ENCODE peak calls at places on chromosomes 7 and 10, in nine cellular contexts. R is SK-N-DZ; S is effector CD8-positive, alpha-beta T cell; V is germinal center; H is activated naive CD4-positive, alpha-beta T cell treated with anti-CD3 and anti-CD28 coated beads for 36 hours; D is M059J; M is DMS153; Y is mesendoderm; Z is AG08396. I is an unnamed sample.

GRCh38 chr7:84399661-84400060 is 205.1 kb upstream of the SEMA3A start:
- DNase-seq in Z (no peak), R (peak; percentile 10), S (no peak), H (no peak), M (no peak), V (no peak), Y (peak; percentile 6), D (no peak), I (no peak)

GRCh38 chr10:29596826-29597225 is 37.9 kb downstream of the SVIL start:
- DNase-seq in V (no peak), R (no peak), S (no peak), H (no peak), Y (no peak), D (no peak), Z (no peak), M (no peak), I (no peak)

GRCh38 chr7:34133983-34134782 is 228.8 kb downstream of the BMPER start:
- DNase-seq in Y (peak; percentile 85), Z (peak; percentile 73), M (peak; percentile 48), H (peak; percentile 39), S (no peak), V (peak; percentile 19), R (peak; percentile 49), D (peak; percentile 71), I (peak; percentile 75)

GRCh38 chr10:73838827-73839226 is 27.4 kb upstream of the NDST2 start:
- DNase-seq in D (no peak), M (no peak), V (no peak), R (no peak), Y (no peak), H (no peak), Z (peak; percentile 63), S (no peak), I (peak; percentile 46)

GRCh38 chr7:55966851-55967250 is 2.5 kb downstream of the NIPSNAP2 start:
- DNase-seq in R (no peak), Z (no peak), M (no peak), V (no peak), S (no peak), H (no peak), Y (peak; percentile 11), D (no peak), I (peak; percentile 27)

GRCh38 chr10:103067951-103068350 is 125.1 kb downstream of the NT5C2 start:
- DNase-seq in S (no peak), Y (no peak), H (no peak), V (no peak), Z (no peak), R (no peak), M (no peak), D (no peak), I (no peak)

GRCh38 chr10:61987951-61988379 is 86.5 kb downstream of the ARID5B start:
- DNase-seq in D (no peak), H (peak; percentile 64), Y (no peak), V (peak; percentile 59), M (no peak), Z (no peak), S (no peak), R (no peak), I (no peak)

GRCh38 chr7:116736927-116737715 is 65.1 kb downstream of the MET start:
- DNase-seq in S (no peak), H (no peak), D (peak; percentile 20), Z (no peak), V (no peak), Y (no peak), R (no peak), M (no peak), I (no peak)

GRCh38 chr7:121084748-121085336 is 96.3 kb downstream of the CPED1 start:
- DNase-seq in Z (peak; percentile 57), V (no peak), D (peak; percentile 91), R (no peak), H (no peak), Y (no peak), M (no peak), S (no peak), I (peak; percentile 69)

GRCh38 chr7:42552227-42552626 is 315.2 kb upstream of the GLI3 start:
- DNase-seq in Z (no peak), M (no peak), R (no peak), D (no peak), H (no peak), Y (no peak), V (no peak), S (no peak), I (peak; percentile 33)

GRCh38 chr10:34739915-34740314 is 75.2 kb downstream of the PARD3 start:
- DNase-seq in V (no peak), S (no peak), Y (peak; percentile 95), D (peak; percentile 67), R (peak; percentile 83), M (peak; percentile 58), H (no peak), Z (peak; percentile 73), I (peak; percentile 79)

GRCh38 chr10:314381-314780 is 179.1 kb downstream of the ZMYND11 start:
- DNase-seq in H (no peak), Y (peak; percentile 45), M (no peak), S (no peak), Z (no peak), D (no peak), R (no peak), V (no peak), I (no peak)

GRCh38 chr10:10196701-10197100 is 821.0 kb upstream of the CELF2 start:
- DNase-seq in Z (no peak), R (no peak), D (no peak), H (no peak), V (no peak), M (no peak), S (no peak), Y (no peak), I (no peak)

GRCh38 chr7:15525652-15526263 is 36.1 kb downstream of the AGMO start:
- DNase-seq in V (no peak), S (no peak), D (no peak), Z (no peak), M (no peak), Y (no peak), R (no peak), H (no peak), I (no peak)

GRCh38 chr7:7808626-7809025 is 90.2 kb upstream of the RPA3 start:
- DNase-seq in D (no peak), M (no peak), Z (no peak), V (no peak), R (no peak), S (no peak), H (no peak), Y (no peak), I (no peak)

GRCh38 chr10:117541909-117542705 is 439 bp upstream of the EMX2 start:
- DNase-seq in Y (peak; percentile 94), M (no peak), V (peak; percentile 45), S (no peak), R (no peak), H (peak; percentile 38), Z (no peak), D (peak; percentile 57), I (no peak)

GRCh38 chr10:59905735-59906416 is 480 bp downstream of the CCDC6 start:
- DNase-seq in V (peak; percentile 27), M (no peak), H (peak; percentile 33), Y (no peak), Z (no peak), R (no peak), S (no peak), D (no peak), I (no peak)

GRCh38 chr10:123967626-123968243 is 76.1 kb upstream of the CPXM2 start:
- DNase-seq in R (peak; percentile 58), H (peak; percentile 74), M (no peak), S (no peak), V (peak; percentile 74), Y (peak; percentile 66), Z (peak; percentile 89), D (peak; percentile 42), I (peak; percentile 16)

GRCh38 chr10:43231523-43232078 is 35.3 kb downstream of the RASGEF1A start:
- DNase-seq in H (peak; percentile 4), R (no peak), S (no peak), M (no peak), V (no peak), Y (no peak), Z (no peak), D (no peak), I (no peak)

GRCh38 chr10:102342462-102342861 is 53.0 kb upstream of the NFKB2 start:
- DNase-seq in S (no peak), R (no peak), D (peak; percentile 23), H (no peak), Y (peak; percentile 48), V (no peak), Z (no peak), M (no peak), I (peak; percentile 49)

GRCh38 chr10:34768261-34768971 is 46.7 kb downstream of the PARD3 start:
- DNase-seq in M (no peak), Y (peak; percentile 89), Z (peak; percentile 43), H (no peak), V (no peak), R (no peak), S (no peak), D (peak; percentile 42), I (peak; percentile 75)

GRCh38 chr7:36216063-36216684 is 63.1 kb downstream of the EEPD1 start:
- DNase-seq in M (no peak), Y (no peak), D (peak; percentile 28), S (no peak), Z (peak; percentile 55), R (no peak), V (no peak), H (no peak), I (no peak)

GRCh38 chr7:148787571-148788295 is 89.0 kb downstream of the CUL1 start:
- DNase-seq in H (no peak), V (no peak), M (no peak), Y (no peak), S (no peak), R (no peak), Z (no peak), D (no peak), I (no peak)

GRCh38 chr7:44769381-44770209 is 20.9 kb downstream of the ZMIZ2 start:
- DNase-seq in M (no peak), D (peak; percentile 63), S (no peak), H (no peak), V (no peak), Y (no peak), Z (peak; percentile 68), R (no peak), I (peak; percentile 41)

GRCh38 chr7:73429218-73429617 is 4.4 kb upstream of the FZD9 start:
- DNase-seq in V (no peak), S (no peak), Z (no peak), D (peak; percentile 24), M (peak; percentile 76), R (peak; percentile 79), Y (peak; percentile 61), H (no peak), I (no peak)

GRCh38 chr10:33334839-33335549 is 527 bp upstream of the NRP1 start:
- DNase-seq in R (peak; percentile 82), M (peak; percentile 5), S (no peak), D (peak; percentile 84), V (peak; percentile 8), Z (peak; percentile 85), H (peak; percentile 55), Y (peak; percentile 87), I (peak; percentile 88)

GRCh38 chr10:86234553-86235270 is 131.9 kb downstream of the GRID1 start:
- DNase-seq in Y (peak; percentile 75), V (no peak), S (no peak), R (no peak), D (no peak), M (no peak), H (no peak), Z (no peak), I (no peak)

GRCh38 chr10:18918545-18918944 is 130.1 kb upstream of the MALRD1 start:
- DNase-seq in R (no peak), D (peak; percentile 74), M (no peak), V (no peak), H (no peak), Y (no peak), S (no peak), Z (peak; percentile 26), I (peak; percentile 41)

GRCh38 chr7:148575640-148576411 is 14.7 kb upstream of the C7orf33 start:
- DNase-seq in M (peak; percentile 25), R (peak; percentile 61), Z (peak; percentile 70), H (peak; percentile 84), V (peak; percentile 69), D (peak; percentile 61), S (peak; percentile 53), Y (peak; percentile 76), I (peak; percentile 42)

GRCh38 chr10:9010093-9010492 is 955.6 kb downstream of the GATA3 start:
- DNase-seq in Y (peak; percentile 37), D (peak; percentile 12), R (no peak), V (no peak), H (peak; percentile 39), S (peak; percentile 12), M (no peak), Z (no peak), I (peak; percentile 12)

GRCh38 chr10:43259981-43260761 is 6.7 kb downstream of the RASGEF1A start:
- DNase-seq in Y (no peak), S (no peak), R (no peak), M (no peak), H (no peak), D (peak; percentile 13), Z (peak; percentile 20), V (peak; percentile 2), I (peak; percentile 17)